ENCODE peak calls at places on chromosome 14, in five cellular contexts. F is ecto neural progenitor cell; G is stimulated activated CD8-positive, alpha-beta memory T cell treated with anti-CD3 and anti-CD28 coated beads, Interleukin-7, amount 100 ng/mL, for 1 hour; N is ureter; D is activated CD4-positive, alpha-beta T cell treated with anti-CD3 and anti-CD28 coated beads, Interleukin-2, amount 50 U/mL, for 24 hours. X is an unnamed sample.
A peak's percentile ranks its signal among the peaks of the same experiment; 100 is the strongest.

GRCh38 chr14:74891870-74892269 is 10.2 kb downstream of the DLST start:
- DNase-seq in F (no peak), G (no peak), N (no peak), D (no peak), X (no peak)

GRCh38 chr14:69844171-69844570 is 35.0 kb upstream of the SMOC1 start:
- DNase-seq in F (no peak), G (no peak), N (no peak), D (no peak), X (no peak)

GRCh38 chr14:98704441-98704840 is 567.6 kb downstream of the BCL11B start:
- DNase-seq in F (no peak), G (peak; percentile 6), N (no peak), D (no peak), X (no peak)

GRCh38 chr14:27392153-27392552 is 794.3 kb upstream of the NOVA1 start:
- DNase-seq in F (no peak), G (no peak), N (no peak), D (no peak), X (no peak)

GRCh38 chr14:39184628-39185255 is 9.7 kb downstream of the PNN start:
- DNase-seq in F (no peak), G (no peak), N (no peak), D (no peak), X (no peak)

GRCh38 chr14:33671556-33671955 is 279.3 kb downstream of the EGLN3 start:
- DNase-seq in F (no peak), G (no peak), N (no peak), D (no peak), X (no peak)

GRCh38 chr14:27605298-27605697 is 1007.5 kb upstream of the NOVA1 start:
- DNase-seq in F (no peak), G (no peak), N (no peak), D (no peak), X (no peak)

GRCh38 chr14:64954491-64955240 is 12.1 kb upstream of the GPX2 start:
- DNase-seq in F (no peak), G (no peak), N (no peak), D (no peak), X (no peak)

GRCh38 chr14:102590667-102591099 is 1.8 kb upstream of the RCOR1 start:
- DNase-seq in F (no peak), G (no peak), N (no peak), D (no peak), X (peak; percentile 83)

GRCh38 chr14:99654235-99655000 is 9.5 kb downstream of the HHIPL1 start:
- DNase-seq in F (no peak), G (no peak), N (peak; percentile 69), D (no peak), X (no peak)

GRCh38 chr14:34851395-34851794 is 23.8 kb downstream of the BAZ1A start:
- DNase-seq in F (no peak), G (no peak), N (no peak), D (no peak), X (no peak)

GRCh38 chr14:25215607-25216006 is 165.7 kb upstream of the STXBP6 start:
- DNase-seq in F (no peak), G (no peak), N (no peak), D (no peak), X (no peak)

GRCh38 chr14:23066368-23066767 is 9.0 kb upstream of the CDH24 start:
- DNase-seq in F (peak; percentile 29), G (no peak), N (no peak), D (no peak), X (no peak)

GRCh38 chr14:89728964-89729363 is 225.6 kb downstream of the EFCAB11 start:
- DNase-seq in F (no peak), G (no peak), N (no peak), D (no peak), X (no peak)

GRCh38 chr14:106372870-106373657 is 846.7 kb downstream of the TMEM121 start:
- DNase-seq in F (no peak), G (peak; percentile 42), N (peak; percentile 48), D (peak; percentile 58), X (no peak)